ENCODE peak calls at places on chromosomes 12 and 14, in seven cellular contexts. Z is nephron progenitor cell, K is fibroblast of mammary gland, M is tibial nerve, H is AG09319, L is gastrocnemius medialis, T is AG04450. Y is an unnamed sample.

GRCh38 chr14:72517736-72518135 is 376.2 kb downstream of the DPF3 start:
- DNase-seq in Z (no peak), K (peak; percentile 38), M (no peak), H (no peak), L (no peak), T (no peak), Y (no peak)

GRCh38 chr14:25756880-25757279 is 706.9 kb upstream of the STXBP6 start:
- DNase-seq in Z (no peak), K (no peak), M (no peak), H (no peak), L (no peak), T (no peak), Y (no peak)

GRCh38 chr12:65511134-65511912 is 232.8 kb downstream of the MSRB3 start:
- DNase-seq in Z (no peak), K (peak; percentile 38), M (no peak), H (no peak), L (no peak), T (no peak), Y (no peak)

GRCh38 chr14:65156568-65157366 is 54.5 kb upstream of the MAX start:
- DNase-seq in Z (peak; percentile 26), K (peak; percentile 96), M (peak; percentile 53), H (peak; percentile 62), L (peak; percentile 44), T (peak; percentile 34), Y (peak; percentile 80)

GRCh38 chr12:2092890-2093289 is 40.1 kb downstream of the CACNA1C start:
- DNase-seq in Z (no peak), K (no peak), M (no peak), H (no peak), L (no peak), T (no peak), Y (peak; percentile 59)

GRCh38 chr14:32986791-32987545 is 48.3 kb downstream of the NPAS3 start:
- DNase-seq in Z (peak; percentile 10), K (peak; percentile 38), M (no peak), H (no peak), L (no peak), T (no peak), Y (no peak)

GRCh38 chr14:52954346-52955214 is 3.7 kb upstream of the FERMT2 start:
- DNase-seq in Z (no peak), K (no peak), M (no peak), H (no peak), L (no peak), T (peak; percentile 84), Y (peak; percentile 28)

GRCh38 chr14:103480595-103480994 is 42.0 kb downstream of the CKB start:
- DNase-seq in Z (no peak), K (no peak), M (no peak), H (no peak), L (no peak), T (no peak), Y (no peak)

GRCh38 chr12:79935624-79936040 is 735 bp upstream of the PPP1R12A start:
- DNase-seq in Z (no peak), K (peak; percentile 46), M (peak; percentile 37), H (peak; percentile 12), L (no peak), T (no peak), Y (no peak)

GRCh38 chr12:95663525-95663924 is 112.2 kb upstream of the USP44 start:
- DNase-seq in Z (no peak), K (no peak), M (no peak), H (peak; percentile 4), L (no peak), T (no peak), Y (no peak)

GRCh38 chr12:121837680-121838079 is 21.0 kb downstream of the HPD start:
- DNase-seq in Z (no peak), K (no peak), M (no peak), H (no peak), L (no peak), T (no peak), Y (no peak)
- TF ChIP-seq CTCF in Z (no peak), K (no peak), M (no peak), H (no peak), L (no peak), T (peak; percentile 23), Y (no peak)

DNA sequence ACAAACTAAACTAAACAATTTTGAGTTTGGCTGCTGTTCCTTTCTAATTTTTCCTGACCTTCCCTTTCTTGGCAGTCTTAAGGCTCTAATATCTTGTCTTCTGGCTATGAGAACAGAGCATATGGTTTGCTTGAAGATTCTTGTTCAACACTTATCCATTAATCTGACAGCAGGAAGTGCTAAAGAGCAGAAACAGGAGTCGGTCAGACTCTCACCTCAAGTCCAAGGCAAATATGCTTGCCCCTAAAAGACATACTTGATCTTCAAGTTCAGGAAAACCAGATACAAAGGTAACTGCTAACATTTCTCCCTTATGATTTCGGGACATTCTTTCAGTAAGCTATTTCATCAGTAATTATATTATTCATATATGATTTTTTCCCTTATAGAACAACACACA is 52.6 kb upstream of the KCNJ8 start:
- DNase-seq in Z (no peak), K (no peak), M (no peak), H (no peak), L (no peak), T (no peak), Y (no peak)
- TF ChIP-seq CTCF in Z (no peak), K (no peak), M (no peak), H (no peak), L (no peak), T (no peak), Y (no peak)

DNA sequence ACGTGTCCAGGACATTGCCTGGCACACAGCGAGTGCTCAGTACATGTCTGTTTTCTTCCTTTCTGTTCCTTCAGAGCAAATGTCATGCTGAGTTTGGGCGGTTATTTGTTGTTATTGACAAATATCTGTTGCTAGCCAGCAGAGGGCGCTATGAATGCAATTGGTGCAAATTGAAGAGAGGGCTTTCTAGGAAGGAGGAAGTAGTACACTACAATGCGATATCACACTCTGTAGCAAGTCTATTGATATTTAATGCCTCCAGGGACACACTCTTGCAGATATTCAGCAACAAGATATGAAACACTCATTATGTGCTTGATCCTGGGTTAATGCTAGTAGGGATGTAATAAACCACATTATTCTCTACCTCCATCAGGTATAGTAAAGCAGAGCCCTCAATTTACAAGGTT is 267.3 kb upstream of the SRRM4 start:
- DNase-seq in Z (peak; percentile 60), K (no peak), M (no peak), H (no peak), L (no peak), T (no peak), Y (no peak)
- TF ChIP-seq CTCF in Z (peak; percentile 61), K (peak; percentile 13), M (peak; percentile 15), H (no peak), L (no peak), T (peak; percentile 5), Y (no peak)

GRCh38 chr14:96225745-96226151 is 21.1 kb downstream of the BDKRB2 start:
- DNase-seq in Z (peak; percentile 73), K (peak; percentile 63), M (no peak), H (peak; percentile 40), L (no peak), T (no peak), Y (peak; percentile 21)
- TF ChIP-seq CTCF in Z (peak; percentile 38), K (peak; percentile 35), M (no peak), H (peak; percentile 53), L (no peak), T (peak; percentile 46), Y (peak; percentile 68)

GRCh38 chr14:54440870-54441868 is at the start of gene CNIH1:
- DNase-seq in Z (peak; percentile 95), K (peak; percentile 87), M (peak; percentile 87), H (peak; percentile 80), L (peak; percentile 85), T (peak; percentile 72), Y (peak; percentile 70)
- TF ChIP-seq CTCF in Z (peak; percentile 93), K (peak; percentile 67), M (peak; percentile 95), H (peak; percentile 67), L (peak; percentile 91), T (peak; percentile 87), Y (peak; percentile 70)

DNA sequence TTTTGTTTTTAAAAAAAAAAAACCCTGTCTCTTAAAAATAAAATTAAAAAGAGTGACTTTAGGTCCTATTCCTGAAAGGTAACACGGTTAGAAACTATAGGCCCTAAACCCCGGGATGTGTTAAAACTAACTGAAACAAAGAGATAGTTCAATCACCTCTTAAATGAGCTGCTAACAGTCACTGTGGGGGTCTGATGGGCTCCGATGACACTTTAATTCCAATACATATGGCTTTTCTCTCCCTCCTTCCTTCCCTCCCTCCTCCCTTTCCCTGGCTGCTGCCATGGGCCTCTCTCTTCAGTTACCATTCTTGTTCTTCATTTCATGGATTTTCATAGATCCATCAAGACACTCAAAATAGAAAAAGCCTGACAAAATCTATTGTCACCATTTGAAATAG is 76.6 kb downstream of the RNF34 start:
- DNase-seq in Z (no peak), K (no peak), M (no peak), H (no peak), L (no peak), T (no peak), Y (no peak)
- TF ChIP-seq CTCF in Z (no peak), K (no peak), M (no peak), H (no peak), L (no peak), T (no peak), Y (no peak)

Y was measured in AG09309.